ENCODE peak calls at places on chromosomes 11 and 22, in ten cellular contexts. G is Karpas-422, W is GM12878, N is HCT116, T is GM23248, L is fibroblast of lung, V is NT2/D1, C is neuronal stem cell, J is endodermal cell, O is SK-N-SH. E is an unnamed sample.

GRCh38 chr11:61923166-61924015 is 6.0 kb upstream of the RAB3IL1 start:
- DNase-seq in G (no peak), W (no peak), N (no peak), T (peak; percentile 72), L (peak; percentile 73), V (peak; percentile 25), C (no peak), J (peak; percentile 81), O (peak; percentile 61), E (peak; percentile 87)

GRCh38 chr11:9757809-9758675 is 94.2 kb downstream of the SWAP70 start:
- DNase-seq in G (peak; percentile 96), W (no peak), N (peak; percentile 42), T (peak; percentile 89), L (peak; percentile 73), V (peak; percentile 57), C (peak; percentile 74), J (peak; percentile 92), O (peak; percentile 99), E (peak; percentile 91)

GRCh38 chr11:125305346-125305745 is 140.8 kb downstream of the PKNOX2 start:
- DNase-seq in G (no peak), W (no peak), N (no peak), T (no peak), L (no peak), V (no peak), C (no peak), J (no peak), O (no peak), E (no peak)

GRCh38 chr11:78030429-78031325 is 7.6 kb upstream of the KCTD14 start:
- DNase-seq in G (no peak), W (no peak), N (no peak), T (peak; percentile 41), L (peak; percentile 78), V (peak; percentile 23), C (no peak), J (peak; percentile 59), O (peak; percentile 91), E (peak; percentile 72)

GRCh38 chr11:47233989-47234668 is 14.5 kb downstream of the ACP2 start:
- DNase-seq in G (peak; percentile 82), W (no peak), N (no peak), T (peak; percentile 93), L (peak; percentile 77), V (no peak), C (no peak), J (peak; percentile 76), O (peak; percentile 31), E (peak; percentile 50)

GRCh38 chr11:113721462-113722066 is 15.5 kb upstream of the TMPRSS5 start:
- DNase-seq in G (no peak), W (no peak), N (no peak), T (peak; percentile 9), L (no peak), V (no peak), C (no peak), J (no peak), O (no peak), E (peak; percentile 31)

GRCh38 chr11:72863091-72863490 is 48.9 kb downstream of the ATG16L2 start:
- DNase-seq in G (no peak), W (no peak), N (no peak), T (no peak), L (no peak), V (no peak), C (no peak), J (no peak), O (no peak), E (no peak)

GRCh38 chr11:3947084-3947483 is 91.6 kb downstream of the STIM1 start:
- DNase-seq in G (no peak), W (peak; percentile 76), N (no peak), T (peak; percentile 36), L (peak; percentile 86), V (no peak), C (no peak), J (no peak), O (no peak), E (peak; percentile 55)

GRCh38 chr11:64186205-64187165 is 514 bp downstream of the STIP1 start:
- DNase-seq in G (no peak), W (no peak), N (no peak), T (peak; percentile 55), L (no peak), V (no peak), C (no peak), J (no peak), O (no peak), E (peak; percentile 54)

DNA sequence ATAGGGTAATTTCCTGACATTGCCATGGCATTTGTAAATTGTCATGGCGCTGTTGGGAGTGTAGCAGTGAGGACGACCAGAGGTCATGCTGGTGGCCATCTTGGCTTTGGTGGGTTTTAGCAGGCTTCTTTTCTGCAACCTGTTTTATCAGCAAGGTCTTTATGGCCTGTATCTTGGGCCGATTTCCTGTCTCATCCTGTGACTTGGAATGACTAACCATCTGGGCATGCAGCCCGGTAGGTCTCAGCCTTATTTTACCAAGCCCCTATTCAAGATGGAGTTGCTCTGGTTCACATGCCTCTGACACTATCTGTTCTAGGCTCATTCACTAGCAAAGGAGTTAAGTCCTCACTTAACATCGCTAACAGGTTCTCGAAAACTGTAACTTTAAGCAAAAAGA is 1374.2 kb downstream of the FAM181B start:
- DNase-seq in G (no peak), W (no peak), N (no peak), T (no peak), L (no peak), V (no peak), C (no peak), J (peak; percentile 45), O (no peak), E (no peak)
- H3K36me3 ChIP-seq in G (no peaks in the 10 kb centered on the region), W (no peaks in the 10 kb centered on the region), N (no peaks in the 10 kb centered on the region), T (no peaks in the 10 kb centered on the region), L (no peaks in the 10 kb centered on the region), V (no peaks in the 10 kb centered on the region), C (no peaks in the 10 kb centered on the region), J (no peaks in the 10 kb centered on the region), O (no peaks in the 10 kb centered on the region), E (no peaks in the 10 kb centered on the region)

DNA sequence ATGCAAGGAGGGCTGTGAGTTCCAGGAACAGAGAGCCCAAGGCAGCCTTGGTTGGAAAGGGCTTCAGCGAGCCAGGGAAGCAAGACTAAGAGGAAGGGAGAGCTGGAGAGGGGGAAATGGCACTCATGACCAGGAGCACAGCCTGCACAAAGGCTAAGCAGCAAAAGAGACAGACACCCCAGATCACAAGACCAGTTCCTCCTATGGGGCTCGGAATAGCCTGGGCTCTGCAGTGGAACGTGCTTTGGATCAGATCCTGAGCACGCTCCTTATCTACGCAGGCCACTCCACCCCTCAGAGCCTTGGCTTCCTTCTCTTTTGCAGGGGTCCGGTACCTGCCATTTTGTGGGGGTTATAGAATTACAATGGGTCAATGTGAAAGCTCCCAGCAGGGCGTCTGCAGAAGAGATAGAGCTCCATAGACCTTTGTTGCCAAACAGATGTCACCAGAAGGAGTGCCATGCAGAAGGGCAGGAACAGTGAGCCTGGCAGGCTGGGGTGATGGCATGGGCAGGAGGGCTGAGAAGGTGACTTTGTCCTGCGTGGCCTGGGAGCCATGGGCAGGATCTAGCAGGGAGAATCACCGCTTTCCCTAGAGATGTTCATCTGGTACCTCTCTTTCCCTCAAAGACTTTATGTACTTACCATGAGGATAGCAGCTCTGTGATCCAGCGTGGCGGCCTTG is 33.8 kb downstream of the ZC3H7B start:
- DNase-seq in G (no peak), W (no peak), N (no peak), T (no peak), L (no peak), V (no peak), C (no peak), J (no peak), O (no peak), E (no peak)
- H3K9ac ChIP-seq in G (no peak overlapping the region), W (no peak overlapping the region), N (no peak overlapping the region), T (no peak overlapping the region), L (no peak overlapping the region), V (no peak overlapping the region), C (no peak overlapping the region), J (no peak overlapping the region), O (no peak overlapping the region), E (no peak overlapping the region)

GRCh38 chr11:18352581-18352980 is 30.2 kb downstream of the GTF2H1 start:
- DNase-seq in G (no peak), W (no peak), N (no peak), T (peak; percentile 71), L (no peak), V (no peak), C (no peak), J (no peak), O (no peak), E (peak; percentile 40)

DNA sequence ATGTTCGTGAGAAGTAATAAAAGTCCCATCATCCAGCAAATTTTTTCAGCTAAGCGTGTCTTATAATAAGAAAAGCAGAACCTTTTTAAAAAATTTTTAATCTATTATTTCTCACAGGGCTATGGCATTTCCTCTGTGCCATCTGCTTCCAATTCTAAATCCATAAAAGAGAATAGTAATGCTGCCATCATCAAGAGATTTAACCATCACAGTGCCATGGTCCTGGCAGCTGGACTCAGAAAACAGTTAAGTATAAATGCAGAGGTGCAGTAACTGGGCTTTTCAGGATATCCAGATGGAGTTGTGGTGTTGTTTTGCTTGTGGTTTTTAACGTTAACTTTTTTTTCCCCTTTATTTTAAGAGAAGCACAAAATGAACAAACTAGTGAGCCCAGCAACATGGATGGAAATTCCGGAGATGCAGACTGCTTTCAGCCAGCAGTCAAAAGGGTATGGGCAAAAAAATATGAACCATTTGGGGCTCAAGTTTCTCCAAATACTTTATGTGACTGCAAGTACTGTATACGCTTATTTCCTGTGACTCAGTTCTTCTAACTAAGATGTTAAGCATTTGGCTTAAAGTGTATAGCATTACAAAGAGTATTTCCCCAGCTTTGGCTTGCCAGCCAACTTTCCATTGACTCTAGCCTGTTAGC is 25.2 kb downstream of the GTF2H1 start:
- DNase-seq in G (no peak), W (no peak), N (no peak), T (peak; percentile 91), L (peak; percentile 54), V (no peak), C (no peak), J (no peak), O (no peak), E (peak; percentile 86)
- H3K36me3 ChIP-seq in G (peaks cover 38% of the 10 kb centered on the region), W (no peaks in the 10 kb centered on the region), N (peaks cover 16% of the 10 kb centered on the region), T (peaks cover 26% of the 10 kb centered on the region), L (peaks cover 3% of the 10 kb centered on the region), V (peaks cover 50% of the 10 kb centered on the region), C (peaks cover 87% of the 10 kb centered on the region), J (peaks cover 72% of the 10 kb centered on the region), O (peaks cover 65% of the 10 kb centered on the region), E (peaks cover 63% of the 10 kb centered on the region)

GRCh38 chr11:79438631-79439429 is 2.0 kb downstream of the TENM4 start:
- DNase-seq in G (peak; percentile 57), W (no peak), N (no peak), T (peak; percentile 50), L (peak; percentile 46), V (no peak), C (peak; percentile 17), J (peak; percentile 84), O (peak; percentile 65), E (peak; percentile 43)

GRCh38 chr11:79441159-79441875 is 487 bp upstream of the TENM4 start:
- DNase-seq in G (peak; percentile 78), W (no peak), N (no peak), T (peak; percentile 28), L (peak; percentile 55), V (no peak), C (peak; percentile 9), J (peak; percentile 76), O (no peak), E (no peak)

GRCh38 chr11:79440451-79441158 is at the start of gene TENM4:
- DNase-seq in G (peak; percentile 84), W (no peak), N (no peak), T (peak; percentile 61), L (peak; percentile 96), V (peak; percentile 47), C (peak; percentile 67), J (peak; percentile 85), O (peak; percentile 86), E (peak; percentile 78)

GRCh38 chr11:79439430-79439892 is 1.4 kb downstream of the TENM4 start:
- DNase-seq in G (peak; percentile 56), W (no peak), N (no peak), T (peak; percentile 48), L (peak; percentile 51), V (no peak), C (no peak), J (no peak), O (peak; percentile 38), E (peak; percentile 15)

GRCh38 chr11:79439893-79440450 is 858 bp downstream of the TENM4 start:
- DNase-seq in G (no peak), W (no peak), N (no peak), T (no peak), L (no peak), V (no peak), C (peak; percentile 55), J (peak; percentile 81), O (peak; percentile 76), E (peak; percentile 40)
- H3K9ac ChIP-seq in G (peak overlapping the region; percentile 65), W (no peak overlapping the region), N (no peak overlapping the region), T (no peak overlapping the region), L (peak overlapping the region; percentile 92), V (peak overlapping the region; percentile 94), C (peak overlapping the region; percentile 98), J (peak overlapping the region; percentile 67), O (peak overlapping the region; percentile 86), E (peak overlapping the region; percentile 87)